ENCODE peak calls at places on chromosomes 2 and 18, in five cellular contexts. One of them, this sample, is unnamed.

GRCh38 chr2:192146069-192147006 is 48.4 kb downstream of the TMEFF2 start:
- DNase-seq in MM.1S: no peak
- DNase-seq in breast epithelium: no peak
- DNase-seq in SJSA1: peak
- DNase-seq in colonic mucosa: no peak
- DNase-seq in this sample: no peak

GRCh38 chr2:171404719-171405118 is 29.1 kb downstream of the METTL8 start:
- DNase-seq in MM.1S: no peak
- DNase-seq in breast epithelium: no peak
- DNase-seq in SJSA1: no peak
- DNase-seq in colonic mucosa: no peak
- DNase-seq in this sample: no peak

GRCh38 chr2:231563378-231563961 is 29.2 kb upstream of the TEX44 start:
- DNase-seq in MM.1S: peak
- DNase-seq in breast epithelium: no peak
- DNase-seq in SJSA1: peak
- DNase-seq in colonic mucosa: peak
- DNase-seq in this sample: peak

GRCh38 chr2:127669056-127669455 is 6.3 kb downstream of the LIMS2 start:
- DNase-seq in MM.1S: no peak
- DNase-seq in breast epithelium: no peak
- DNase-seq in SJSA1: no peak
- DNase-seq in colonic mucosa: no peak
- DNase-seq in this sample: no peak

GRCh38 chr2:172928754-172929153 is 146.9 kb upstream of the MAP3K20 start:
- DNase-seq in MM.1S: no peak
- DNase-seq in breast epithelium: no peak
- DNase-seq in SJSA1: peak
- DNase-seq in colonic mucosa: no peak
- DNase-seq in this sample: no peak

GRCh38 chr2:149568138-149568537 is 19.4 kb downstream of the MMADHC start:
- DNase-seq in MM.1S: no peak
- DNase-seq in breast epithelium: no peak
- DNase-seq in SJSA1: no peak
- DNase-seq in colonic mucosa: no peak
- DNase-seq in this sample: no peak

GRCh38 chr2:45024600-45025291 is 15.5 kb upstream of the SIX2 start:
- DNase-seq in MM.1S: peak
- DNase-seq in breast epithelium: no peak
- DNase-seq in SJSA1: peak
- DNase-seq in colonic mucosa: peak
- DNase-seq in this sample: no peak

GRCh38 chr2:3430740-3431490 is 51.4 kb downstream of the TRAPPC12 start:
- DNase-seq in MM.1S: no peak
- DNase-seq in breast epithelium: no peak
- DNase-seq in SJSA1: no peak
- DNase-seq in colonic mucosa: no peak
- DNase-seq in this sample: no peak

GRCh38 chr18:42931501-42931900 is 184.0 kb downstream of the RIT2 start:
- DNase-seq in MM.1S: no peak
- DNase-seq in breast epithelium: no peak
- DNase-seq in SJSA1: peak
- DNase-seq in colonic mucosa: no peak
- DNase-seq in this sample: no peak

GRCh38 chr2:223995569-223995968 is 38.3 kb downstream of the MRPL44 start:
- DNase-seq in MM.1S: no peak
- DNase-seq in breast epithelium: no peak
- DNase-seq in SJSA1: no peak
- DNase-seq in colonic mucosa: no peak
- DNase-seq in this sample: no peak

GRCh38 chr2:165013944-165014619 is 58.8 kb upstream of the SLC38A11 start:
- DNase-seq in MM.1S: no peak
- DNase-seq in breast epithelium: no peak
- DNase-seq in SJSA1: no peak
- DNase-seq in colonic mucosa: no peak
- DNase-seq in this sample: no peak

GRCh38 chr2:187654535-187654934 is 100.3 kb upstream of the TFPI start:
- DNase-seq in MM.1S: no peak
- DNase-seq in breast epithelium: no peak
- DNase-seq in SJSA1: no peak
- DNase-seq in colonic mucosa: no peak
- DNase-seq in this sample: no peak

GRCh38 chr2:147910990-147911473 is 66.2 kb downstream of the ACVR2A start:
- DNase-seq in MM.1S: peak
- DNase-seq in breast epithelium: no peak
- DNase-seq in SJSA1: peak
- DNase-seq in colonic mucosa: peak
- DNase-seq in this sample: peak

GRCh38 chr2:96549967-96550786 is 13.6 kb downstream of the ARID5A start:
- DNase-seq in MM.1S: no peak
- DNase-seq in breast epithelium: no peak
- DNase-seq in SJSA1: no peak
- DNase-seq in colonic mucosa: peak
- DNase-seq in this sample: no peak

GRCh38 chr2:217617496-217618085 is 385.2 kb downstream of the TNS1 start:
- DNase-seq in MM.1S: no peak
- DNase-seq in breast epithelium: no peak
- DNase-seq in SJSA1: no peak
- DNase-seq in colonic mucosa: no peak
- DNase-seq in this sample: no peak

GRCh38 chr2:38634684-38635083 is 31.2 kb upstream of the GALM start:
- DNase-seq in MM.1S: peak
- DNase-seq in breast epithelium: no peak
- DNase-seq in SJSA1: no peak
- DNase-seq in colonic mucosa: no peak
- DNase-seq in this sample: no peak

GRCh38 chr2:128836559-128837100 is 518.0 kb upstream of the HS6ST1 start:
- DNase-seq in MM.1S: no peak
- DNase-seq in breast epithelium: no peak
- DNase-seq in SJSA1: no peak
- DNase-seq in colonic mucosa: no peak
- DNase-seq in this sample: no peak

GRCh38 chr2:62152000-62152399 is 43.9 kb upstream of the B3GNT2 start:
- DNase-seq in MM.1S: no peak
- DNase-seq in breast epithelium: no peak
- DNase-seq in SJSA1: no peak
- DNase-seq in colonic mucosa: no peak
- DNase-seq in this sample: no peak

GRCh38 chr2:232951891-232952290 is 61.2 kb downstream of the NGEF start:
- DNase-seq in MM.1S: no peak
- DNase-seq in breast epithelium: no peak
- DNase-seq in SJSA1: no peak
- DNase-seq in colonic mucosa: no peak
- DNase-seq in this sample: no peak

GRCh38 chr18:50967714-50968661 is at the start of gene ELAC1:
- DNase-seq in MM.1S: peak
- DNase-seq in breast epithelium: peak
- DNase-seq in SJSA1: peak
- DNase-seq in colonic mucosa: peak
- DNase-seq in this sample: peak

GRCh38 chr2:86284987-86285386 is 52.4 kb downstream of the REEP1 start:
- DNase-seq in MM.1S: no peak
- DNase-seq in breast epithelium: no peak
- DNase-seq in SJSA1: no peak
- DNase-seq in colonic mucosa: no peak
- DNase-seq in this sample: no peak

GRCh38 chr2:12110074-12110473 is 363.6 kb downstream of the LPIN1 start:
- DNase-seq in MM.1S: no peak
- DNase-seq in breast epithelium: no peak
- DNase-seq in SJSA1: no peak
- DNase-seq in colonic mucosa: no peak
- DNase-seq in this sample: no peak

GRCh38 chr18:13139885-13140450 is 78.6 kb upstream of the LDLRAD4 start:
- DNase-seq in MM.1S: no peak
- DNase-seq in breast epithelium: no peak
- DNase-seq in SJSA1: no peak
- DNase-seq in colonic mucosa: no peak
- DNase-seq in this sample: no peak

GRCh38 chr2:217573565-217573964 is 429.2 kb downstream of the TNS1 start:
- DNase-seq in MM.1S: no peak
- DNase-seq in breast epithelium: no peak
- DNase-seq in SJSA1: no peak
- DNase-seq in colonic mucosa: no peak
- DNase-seq in this sample: peak

GRCh38 chr2:17573085-17573805 is 32.7 kb downstream of the VSNL1 start:
- DNase-seq in MM.1S: no peak
- DNase-seq in breast epithelium: no peak
- DNase-seq in SJSA1: no peak
- DNase-seq in colonic mucosa: no peak
- DNase-seq in this sample: no peak

GRCh38 chr2:96407041-96407918 is 71.7 kb downstream of the NCAPH start:
- DNase-seq in MM.1S: peak
- DNase-seq in breast epithelium: peak
- DNase-seq in SJSA1: peak
- DNase-seq in colonic mucosa: peak
- DNase-seq in this sample: peak

GRCh38 chr2:120985174-120985996 is 249.7 kb downstream of the GLI2 start:
- DNase-seq in MM.1S: no peak
- DNase-seq in breast epithelium: no peak
- DNase-seq in SJSA1: no peak
- DNase-seq in colonic mucosa: no peak
- DNase-seq in this sample: peak

GRCh38 chr2:180016937-180017336 is 9.8 kb upstream of the CWC22 start:
- DNase-seq in MM.1S: no peak
- DNase-seq in breast epithelium: no peak
- DNase-seq in SJSA1: no peak
- DNase-seq in colonic mucosa: no peak
- DNase-seq in this sample: no peak
- H3K4me3 ChIP-seq in MM.1S: no peak
- H3K4me3 ChIP-seq in breast epithelium: no peak
- H3K4me3 ChIP-seq in SJSA1: no peak
- H3K4me3 ChIP-seq in colonic mucosa: no peak
- H3K4me3 ChIP-seq in this sample: no peak

GRCh38 chr2:167388497-167388896 is 500.2 kb downstream of the XIRP2 start:
- DNase-seq in MM.1S: no peak
- DNase-seq in breast epithelium: no peak
- DNase-seq in SJSA1: no peak
- DNase-seq in colonic mucosa: no peak
- DNase-seq in this sample: no peak
- H3K27ac ChIP-seq in MM.1S: no peak
- H3K27ac ChIP-seq in breast epithelium: no peak
- H3K27ac ChIP-seq in SJSA1: no peak
- H3K27ac ChIP-seq in colonic mucosa: no peak
- H3K27ac ChIP-seq in this sample: no peak

DNA sequence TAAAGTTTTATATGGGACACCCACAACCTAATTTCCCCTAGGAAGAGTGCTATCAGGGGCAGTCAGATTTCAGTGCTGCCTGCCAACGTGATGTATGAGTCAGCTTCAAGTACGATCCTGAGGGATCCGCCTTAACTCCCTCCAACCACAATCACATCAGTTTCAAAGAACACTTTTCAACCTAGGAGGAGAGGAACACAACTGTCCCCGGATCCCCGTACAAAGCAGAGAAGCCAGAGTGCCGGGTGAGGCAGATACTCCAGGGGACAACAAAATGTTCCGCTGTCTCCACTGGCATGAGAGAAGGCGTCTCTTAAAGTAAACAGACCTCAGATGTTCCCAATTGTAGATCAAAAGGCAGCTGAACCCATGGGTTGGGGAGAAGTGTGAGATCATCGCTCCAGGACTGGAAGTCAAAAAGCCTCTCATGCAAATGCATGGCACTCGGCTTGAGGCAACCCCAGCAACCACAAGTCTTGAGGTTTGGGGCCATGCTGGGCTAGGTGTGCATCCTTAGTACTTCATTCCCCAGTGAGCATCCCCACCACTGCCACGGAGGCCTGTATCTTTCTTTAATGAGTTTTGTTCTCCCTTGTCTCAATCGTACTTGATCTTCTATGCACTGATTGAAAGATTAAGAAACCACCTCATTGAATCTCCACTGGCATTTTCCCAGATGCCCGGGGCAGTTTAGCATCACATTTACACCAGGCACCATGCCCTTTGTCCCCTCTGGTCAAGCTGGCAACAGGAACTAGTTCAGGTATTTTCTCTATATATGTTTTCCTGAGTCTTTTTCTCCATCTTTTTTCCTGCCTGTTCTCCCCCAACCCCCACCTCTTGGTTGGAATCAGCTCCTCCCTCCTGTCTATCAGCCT is 91.0 kb upstream of the CCBE1 start:
- DNase-seq in MM.1S: no peak
- DNase-seq in breast epithelium: no peak
- DNase-seq in SJSA1: peak
- DNase-seq in colonic mucosa: no peak
- DNase-seq in this sample: no peak
- H3K4me3 ChIP-seq in MM.1S: no peak
- H3K4me3 ChIP-seq in breast epithelium: no peak
- H3K4me3 ChIP-seq in SJSA1: no peak
- H3K4me3 ChIP-seq in colonic mucosa: no peak
- H3K4me3 ChIP-seq in this sample: no peak

DNA sequence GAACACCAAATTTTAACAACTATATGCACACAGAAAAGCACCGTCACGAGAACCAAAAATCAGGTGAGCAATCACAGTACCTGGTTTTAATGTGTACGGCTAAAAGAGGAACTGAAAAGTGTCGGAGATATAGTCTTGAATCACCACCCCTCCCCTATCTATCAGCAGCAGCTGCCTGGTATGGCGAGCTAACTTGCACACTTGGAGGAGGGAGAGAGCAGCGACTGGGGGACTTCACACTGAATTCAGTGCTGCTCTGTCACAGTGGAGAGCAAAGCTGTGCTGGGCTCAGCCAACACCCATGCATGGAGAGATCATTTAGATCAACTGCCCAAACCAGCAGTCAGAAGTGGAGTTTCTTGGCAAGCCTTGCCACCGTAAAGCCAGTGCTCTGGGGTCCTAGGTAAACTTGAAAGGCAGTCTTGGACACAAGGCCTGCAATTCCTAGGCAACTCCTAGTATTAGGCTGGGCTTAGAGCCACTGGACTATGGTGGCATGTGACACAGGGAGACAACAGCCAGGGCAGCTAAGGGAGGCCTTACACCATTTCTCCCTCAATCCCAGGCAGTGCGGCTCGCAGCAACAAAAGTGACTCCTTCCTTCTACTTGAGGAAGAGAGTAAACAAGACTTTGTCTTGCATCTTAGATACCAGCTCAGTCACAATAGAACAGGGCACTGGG is 89.2 kb upstream of the CD226 start:
- DNase-seq in MM.1S: peak
- DNase-seq in breast epithelium: no peak
- DNase-seq in SJSA1: no peak
- DNase-seq in colonic mucosa: no peak
- DNase-seq in this sample: no peak
- H3K27ac ChIP-seq in MM.1S: peak
- H3K27ac ChIP-seq in breast epithelium: no peak
- H3K27ac ChIP-seq in SJSA1: no peak
- H3K27ac ChIP-seq in colonic mucosa: no peak
- H3K27ac ChIP-seq in this sample: no peak